ENCODE peak calls at places on chromosomes 2 and 18, in six cellular contexts. T is choroid plexus epithelial cell, U is cardiac fibroblast, J is dorsolateral prefrontal cortex, M is A549, Y is Peyer's patch. K is an unnamed sample.

GRCh38 chr2:157559461-157559860 is 69.2 kb downstream of the ACVR1C start:
- DNase-seq in J (no peak), M (no peak), T (no peak), Y (no peak), U (no peak), K (no peak)

GRCh38 chr2:148042219-148042618 is 21.3 kb downstream of the MBD5 start:
- DNase-seq in J (no peak), T (no peak), M (no peak), U (no peak), Y (no peak), K (no peak)

GRCh38 chr2:205261631-205262030 is 420.7 kb upstream of the NRP2 start:
- DNase-seq in Y (no peak), T (no peak), U (no peak), M (no peak), J (no peak), K (no peak)

GRCh38 chr18:59233017-59233410 is 13.1 kb downstream of the GRP start:
- DNase-seq in J (no peak), Y (no peak), U (no peak), M (no peak), T (no peak), K (no peak)

GRCh38 chr2:128408349-128409305 is 90.0 kb upstream of the HS6ST1 start:
- DNase-seq in T (peak; percentile 73), M (no peak), Y (no peak), U (peak; percentile 84), J (no peak), K (peak; percentile 52)

GRCh38 chr2:70328921-70329561 is 27.2 kb upstream of the FAM136A start:
- DNase-seq in U (no peak), Y (peak; percentile 87), M (peak; percentile 55), T (no peak), J (no peak), K (no peak)

GRCh38 chr18:30987479-30988241 is 54.9 kb downstream of the DSC3 start:
- DNase-seq in M (peak; percentile 28), J (no peak), U (peak; percentile 14), Y (peak; percentile 55), T (no peak), K (no peak)

GRCh38 chr2:233079473-233079877 is 19.3 kb downstream of the INPP5D start:
- DNase-seq in M (no peak), J (no peak), T (no peak), Y (peak; percentile 37), U (no peak), K (no peak)

GRCh38 chr2:45178854-45179253 is 169.6 kb upstream of the SIX2 start:
- DNase-seq in Y (no peak), U (peak; percentile 75), T (no peak), M (no peak), J (no peak), K (no peak)

GRCh38 chr18:56257215-56257614 is 381.2 kb downstream of the TXNL1 start:
- DNase-seq in U (peak; percentile 63), M (no peak), T (peak; percentile 78), Y (no peak), J (no peak), K (peak; percentile 67)

GRCh38 chr2:241061275-241061674 is 40.8 kb downstream of the MTERF4 start:
- DNase-seq in T (peak; percentile 53), J (no peak), M (no peak), U (peak; percentile 85), Y (no peak), K (peak; percentile 26)

GRCh38 chr2:201136889-201137321 is 20.9 kb downstream of the CFLAR start:
- DNase-seq in J (no peak), Y (no peak), U (no peak), M (no peak), T (no peak), K (no peak)

GRCh38 chr2:23385351-23385747 is 370 bp downstream of the KLHL29 start:
- DNase-seq in T (peak; percentile 31), U (peak; percentile 46), Y (peak; percentile 58), M (peak; percentile 76), J (no peak), K (no peak)

GRCh38 chr18:48418000-48418399 is 8.8 kb upstream of the ZBTB7C start:
- DNase-seq in T (no peak), U (no peak), Y (no peak), M (no peak), J (no peak), K (no peak)

GRCh38 chr18:36188912-36189311 is 1.6 kb downstream of the MOCOS start:
- DNase-seq in T (no peak), U (no peak), M (no peak), Y (no peak), J (no peak), K (no peak)

GRCh38 chr18:6648581-6648980 is 80.9 kb upstream of the ARHGAP28 start:
- DNase-seq in J (no peak), T (peak; percentile 30), U (no peak), Y (no peak), M (no peak), K (no peak)

GRCh38 chr2:241237949-241238371 is 49.5 kb downstream of the ANO7 start:
- DNase-seq in T (no peak), Y (no peak), J (peak; percentile 41), U (no peak), M (no peak), K (no peak)

GRCh38 chr18:58882681-58883080 is 18.0 kb downstream of the ZNF532 start:
- DNase-seq in Y (no peak), J (no peak), U (no peak), T (no peak), M (no peak), K (no peak)

GRCh38 chr18:75574197-75574596 is 146.7 kb upstream of the SMIM21 start:
- DNase-seq in Y (no peak), T (no peak), M (no peak), J (no peak), U (no peak), K (peak; percentile 15)

GRCh38 chr2:121128741-121129659 is 156.0 kb downstream of the TFCP2L1 start:
- DNase-seq in T (peak; percentile 51), J (no peak), M (peak; percentile 43), U (peak; percentile 29), Y (peak; percentile 85), K (no peak)

GRCh38 chr2:176139621-176140020 is 10.1 kb downstream of the HOXD8 start:
- DNase-seq in Y (peak; percentile 46), U (no peak), M (no peak), J (no peak), T (no peak), K (no peak)

GRCh38 chr18:34862561-34862960 is 152.5 kb downstream of the DTNA start:
- DNase-seq in U (no peak), M (no peak), Y (no peak), T (no peak), J (no peak), K (no peak)

GRCh38 chr2:8435608-8436007 is 246.2 kb upstream of the ID2 start:
- DNase-seq in J (no peak), U (no peak), T (no peak), M (no peak), Y (no peak), K (no peak)

GRCh38 chr2:16729335-16729734 is 63.7 kb upstream of the CYRIA start:
- DNase-seq in U (no peak), M (no peak), Y (no peak), J (no peak), T (no peak), K (no peak)
- TF ChIP-seq CTCF in U (no peak), M (no peak), Y (no peak), J (no peak), T (no peak), K (no peak)

GRCh38 chr2:182732736-182733135 is 16.7 kb downstream of the DNAJC10 start:
- DNase-seq in Y (no peak), J (no peak), M (no peak), T (no peak), U (no peak), K (no peak)
- H3K4me3 ChIP-seq in Y (no peak overlapping the region), J (no peak overlapping the region), M (no peak overlapping the region), T (no peak overlapping the region), U (no peak overlapping the region), K (no peak overlapping the region)

GRCh38 chr2:16321872-16322271 is 343.8 kb downstream of the CYRIA start:
- DNase-seq in Y (no peak), J (no peak), T (no peak), U (no peak), M (no peak), K (no peak)
- TF ChIP-seq CTCF in Y (no peak), J (peak; percentile 45), T (no peak), U (no peak), M (no peak), K (no peak)

GRCh38 chr2:55917117-55917516 is 6.5 kb downstream of the EFEMP1 start:
- DNase-seq in Y (no peak), J (no peak), U (peak; percentile 9), T (no peak), M (no peak), K (no peak)
- H3K4me3 ChIP-seq in Y (no peak overlapping the region), J (no peak overlapping the region), U (no peak overlapping the region), T (no peak overlapping the region), M (no peak overlapping the region), K (no peak overlapping the region)

GRCh38 chr2:163887182-163887581 is 151.4 kb upstream of the FIGN start:
- DNase-seq in M (no peak), J (no peak), U (no peak), Y (no peak), T (peak; percentile 4), K (no peak)
- TF ChIP-seq CTCF in M (no peak), J (no peak), U (peak; percentile 43), Y (no peak), T (peak; percentile 42), K (peak; percentile 10)

GRCh38 chr2:74514368-74515270 is at the start of gene TLX2:
- DNase-seq in Y (peak; percentile 55), M (no peak), U (no peak), J (no peak), T (no peak), K (no peak)
- H3K4me3 ChIP-seq in Y (no peak within 1 kb of the TSS), M (peak within 1 kb of the TSS; percentile 50), U (no peak within 1 kb of the TSS), J (no peak within 1 kb of the TSS), T (no peak within 1 kb of the TSS), K (no peak within 1 kb of the TSS)

DNA sequence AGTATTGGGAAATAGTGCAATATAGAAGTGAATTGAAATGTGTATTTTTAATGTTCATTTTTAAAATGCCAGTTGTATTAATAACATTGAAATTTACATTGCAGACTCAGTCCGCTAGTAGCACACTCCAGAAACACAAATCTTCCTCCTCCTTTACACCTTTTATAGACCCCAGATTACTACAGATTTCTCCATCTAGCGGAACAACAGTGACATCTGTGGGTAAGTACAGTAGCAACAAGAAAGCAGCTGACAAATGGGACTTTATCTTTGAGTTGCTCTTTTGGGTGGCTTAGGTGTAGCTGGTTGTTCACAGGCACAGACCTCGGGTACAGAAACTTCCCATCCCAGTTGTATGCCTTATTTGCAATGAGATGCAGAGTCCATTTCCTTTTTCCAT is 118.2 kb upstream of the IL1R2 start:
- DNase-seq in M (peak; percentile 7), T (peak; percentile 38), J (no peak), Y (no peak), U (no peak), K (no peak)
- TF ChIP-seq CTCF in M (peak; percentile 45), T (peak; percentile 44), J (peak; percentile 48), Y (no peak), U (no peak), K (peak; percentile 21)

K was measured in astrocyte of the cerebellum.